ENCODE peak calls at places on chromosomes 3 and 15, in four cellular contexts. N, O, J and U are unnamed samples.

GRCh38 chr3:72896996-72897757 is 9.3 kb downstream of the GXYLT2 start:
- DNase-seq in N (no peak), O (no peak), J (no peak), U (no peak)

GRCh38 chr3:107988464-107989156 is 102.2 kb downstream of the CD47 start:
- DNase-seq in N (no peak), O (peak), J (no peak), U (no peak)

GRCh38 chr3:10517616-10518015 is 12.2 kb upstream of the ATP2B2 start:
- DNase-seq in N (peak), O (no peak), J (no peak), U (no peak)

GRCh38 chr3:195133462-195133861 is 137.5 kb downstream of the XXYLT1 start:
- DNase-seq in N (no peak), O (no peak), J (peak), U (no peak)

GRCh38 chr3:179853176-179853575 is 183.6 kb downstream of the PEX5L start:
- DNase-seq in N (no peak), O (no peak), J (no peak), U (no peak)

GRCh38 chr3:129605593-129606521 is 619 bp downstream of the PLXND1 start:
- DNase-seq in N (no peak), O (peak), J (peak), U (no peak)

GRCh38 chr3:136659253-136659652 is 92.9 kb downstream of the STAG1 start:
- DNase-seq in N (peak), O (no peak), J (no peak), U (no peak)

GRCh38 chr15:68400066-68400456 is 31.9 kb downstream of the ITGA11 start:
- DNase-seq in N (no peak), O (no peak), J (no peak), U (no peak)

GRCh38 chr15:62945063-62945462 is 97.5 kb upstream of the TPM1 start:
- DNase-seq in N (no peak), O (peak), J (no peak), U (no peak)

GRCh38 chr15:92937880-92938279 is 37.8 kb downstream of the CHD2 start:
- DNase-seq in N (no peak), O (no peak), J (no peak), U (no peak)

GRCh38 chr15:81297580-81298575 is 26.1 kb downstream of the STARD5 start:
- DNase-seq in N (no peak), O (no peak), J (no peak), U (no peak)

GRCh38 chr15:74396445-74397238 is 29.2 kb upstream of the CYP11A1 start:
- DNase-seq in N (no peak), O (no peak), J (no peak), U (no peak)

GRCh38 chr15:75532413-75533250 is 46.5 kb downstream of the PTPN9 start:
- DNase-seq in N (no peak), O (peak), J (no peak), U (no peak)

DNA sequence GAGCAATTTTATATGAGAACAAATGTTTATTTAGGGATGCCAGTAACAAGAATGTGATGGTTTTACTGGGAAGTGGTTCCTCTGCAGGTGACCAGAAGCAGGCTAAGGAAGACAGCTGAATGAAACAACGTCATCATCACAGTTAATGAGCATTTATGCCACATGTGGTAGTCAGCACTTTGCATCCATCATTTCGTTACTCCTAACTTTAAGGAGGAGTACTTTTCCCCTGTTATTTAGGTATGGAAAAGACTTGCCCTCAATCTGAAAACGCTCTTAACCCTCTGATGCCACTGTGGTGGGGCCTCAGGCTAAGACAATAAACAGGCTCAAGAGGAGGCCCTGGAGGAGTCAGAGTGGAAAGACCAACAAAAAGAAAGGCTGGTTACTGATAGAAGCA is 31.2 kb downstream of the INTS14 start:
- DNase-seq in N (no peak), O (no peak), J (no peak), U (no peak)
- H3K27ac ChIP-seq in N (peak), O (peak), J (no peak), U (no peak)

GRCh38 chr15:36577082-36577481 is 2.3 kb upstream of the CDIN1 start:
- DNase-seq in N (no peak), O (no peak), J (no peak), U (no peak)
- H3K27ac ChIP-seq in N (no peak), O (no peak), J (no peak), U (no peak)

DNA sequence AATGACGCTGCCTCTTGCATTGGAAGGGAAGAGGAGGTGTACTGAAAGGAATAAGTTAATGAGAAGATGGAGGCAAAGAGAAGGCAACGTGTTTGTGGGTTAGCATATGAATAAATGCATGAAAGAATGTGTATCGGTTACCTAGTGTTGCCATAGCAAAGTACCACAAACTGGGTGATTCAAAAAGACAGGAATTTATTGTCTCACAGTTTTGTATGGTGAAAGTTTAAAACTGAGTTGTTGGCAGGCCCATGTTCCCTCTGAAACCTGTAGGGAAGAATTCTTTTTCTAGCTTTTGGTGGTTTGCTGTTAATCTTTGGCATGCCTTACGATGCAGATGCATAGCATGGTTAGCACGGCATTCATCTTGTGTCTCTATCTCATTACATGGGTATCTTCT is 729.9 kb downstream of the MECOM start:
- DNase-seq in N (no peak), O (no peak), J (no peak), U (no peak)
- H3K27ac ChIP-seq in N (no peak), O (no peak), J (no peak), U (no peak)

GRCh38 chr15:76793162-76793561 is 112.0 kb downstream of the SCAPER start:
- DNase-seq in N (no peak), O (no peak), J (no peak), U (no peak)
- H3K27ac ChIP-seq in N (no peak), O (no peak), J (no peak), U (no peak)

GRCh38 chr15:27045796-27046195 is 74.8 kb downstream of the GABRG3 start:
- DNase-seq in N (no peak), O (no peak), J (no peak), U (no peak)

GRCh38 chr15:27042230-27042629 is 71.2 kb downstream of the GABRG3 start:
- DNase-seq in N (no peak), O (no peak), J (no peak), U (no peak)

GRCh38 chr15:27042646-27043045 is 71.7 kb downstream of the GABRG3 start:
- DNase-seq in N (no peak), O (no peak), J (no peak), U (no peak)

GRCh38 chr15:27046891-27047290 is 75.9 kb downstream of the GABRG3 start:
- DNase-seq in N (no peak), O (no peak), J (no peak), U (no peak)

GRCh38 chr15:27043770-27044169 is 72.8 kb downstream of the GABRG3 start:
- DNase-seq in N (no peak), O (no peak), J (no peak), U (no peak)
- H3K27ac ChIP-seq in N (no peak), O (no peak), J (no peak), U (no peak)

GRCh38 chr3:187994221-187995085 is 159.5 kb upstream of the LPP start:
- DNase-seq in N (no peak), O (no peak), J (no peak), U (no peak)
- H3K27ac ChIP-seq in N (no peak), O (no peak), J (peak), U (no peak)

GRCh38 chr3:58434511-58434910 is 879 bp upstream of the PDHB start:
- DNase-seq in N (no peak), O (no peak), J (no peak), U (no peak)
- H3K27ac ChIP-seq in N (peak), O (peak), J (no peak), U (peak)

DNA sequence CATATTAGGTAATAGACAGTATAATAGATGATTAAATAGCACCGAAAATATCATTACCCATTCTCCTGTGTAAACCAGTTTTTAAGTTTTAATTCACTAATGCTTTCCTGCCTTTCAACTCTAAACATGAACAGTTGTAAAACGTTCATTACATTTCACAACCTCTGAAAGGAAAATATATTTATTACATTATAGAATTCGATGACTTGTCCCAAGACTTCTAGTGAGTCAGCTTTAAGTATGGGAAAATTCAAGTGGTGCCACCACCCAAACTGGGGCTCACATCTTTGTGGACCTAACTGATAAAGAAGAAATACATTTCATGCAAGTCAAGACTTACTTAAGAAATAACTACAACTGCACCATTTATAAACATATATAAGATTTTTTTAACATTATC is 2.0 kb downstream of the TRIM59 start:
- DNase-seq in N (no peak), O (no peak), J (no peak), U (no peak)
- H3K27ac ChIP-seq in N (no peak), O (peak), J (peak), U (no peak)

DNA sequence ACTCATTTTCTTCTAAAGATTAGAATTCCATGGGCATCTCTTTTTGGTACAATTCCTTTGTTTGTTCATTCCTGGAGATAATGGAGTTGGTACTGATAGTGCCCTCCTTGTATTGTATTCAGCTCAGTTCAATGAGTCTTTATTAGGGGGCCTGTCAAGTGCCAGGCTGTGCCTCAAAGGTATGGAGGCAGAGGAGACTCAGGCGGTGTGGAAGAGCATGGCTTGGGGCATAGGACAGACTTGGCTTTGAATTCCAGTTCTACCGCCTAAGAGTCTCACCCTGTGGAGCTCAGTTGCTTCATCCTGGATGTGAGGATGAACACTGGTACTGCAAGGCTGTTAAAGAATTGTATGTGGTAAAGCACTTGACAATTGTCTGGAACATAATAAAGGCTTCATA is 196.6 kb upstream of the IL12A start:
- DNase-seq in N (no peak), O (no peak), J (no peak), U (no peak)
- H3K27ac ChIP-seq in N (peak), O (no peak), J (no peak), U (peak)

GRCh38 chr15:31372635-31373091 is 46.0 kb downstream of the KLF13 start:
- DNase-seq in N (no peak), O (peak), J (no peak), U (no peak)

GRCh38 chr15:31374489-31374888 is 47.9 kb downstream of the KLF13 start:
- DNase-seq in N (no peak), O (no peak), J (no peak), U (no peak)

GRCh38 chr15:31371520-31372240 is 45.0 kb downstream of the KLF13 start:
- DNase-seq in N (no peak), O (no peak), J (no peak), U (no peak)

GRCh38 chr15:31373970-31374369 is 47.3 kb downstream of the KLF13 start:
- DNase-seq in N (no peak), O (no peak), J (no peak), U (no peak)

DNA sequence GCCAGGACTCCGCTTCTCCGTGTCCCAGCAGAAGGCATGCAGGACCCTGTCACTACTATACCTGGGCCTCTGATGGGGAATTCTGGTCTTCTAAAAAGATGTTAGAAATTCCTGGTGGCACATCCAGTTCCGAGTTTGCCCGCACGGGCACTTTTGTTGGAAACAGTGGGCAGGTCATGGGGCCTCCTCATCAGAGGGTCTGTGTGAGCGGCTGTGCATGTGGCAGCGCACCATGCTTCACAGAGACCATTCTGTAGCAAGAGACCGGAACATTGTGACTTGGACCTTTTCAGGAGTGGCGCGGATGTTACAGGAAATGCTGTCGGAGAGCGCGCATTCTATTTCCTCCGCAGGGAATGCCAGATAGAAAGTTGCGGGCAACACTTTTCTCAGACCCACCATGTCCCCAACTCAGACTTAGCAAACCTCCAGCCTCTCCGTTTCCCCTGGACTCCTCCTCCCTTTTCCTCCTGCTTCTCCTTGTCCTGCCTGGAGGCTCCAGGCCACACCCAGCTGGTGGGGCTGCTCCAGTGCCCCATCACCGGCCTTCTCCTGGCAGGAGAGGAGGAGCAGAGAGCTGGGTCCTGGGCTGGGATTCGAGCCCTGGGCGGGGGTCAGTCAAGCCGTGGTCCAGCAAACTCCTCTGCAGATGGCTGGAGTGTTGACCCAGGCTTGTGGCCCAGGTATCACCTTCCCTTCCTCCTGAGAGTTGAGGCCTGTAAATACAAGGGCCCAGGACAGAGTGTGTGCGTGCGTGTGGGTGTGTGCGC is 46.6 kb downstream of the KLF13 start:
- DNase-seq in N (no peak), O (no peak), J (no peak), U (no peak)
- H3K27ac ChIP-seq in N (peak), O (no peak), J (no peak), U (peak)